ENCODE peak calls at places on chromosomes 13 and 19, in six cellular contexts. N, L, E, G, Y and J are unnamed samples.

GRCh38 chr13:92721610-92722009 is 505.0 kb upstream of the GPC6 start:
- DNase-seq in N (no peak), L (no peak), G (no peak), E (no peak), Y (no peak), J (no peak)

GRCh38 chr19:17021328-17021727 is 5.3 kb downstream of the CPAMD8 start:
- DNase-seq in G (no peak), Y (no peak), N (no peak), E (no peak), L (no peak), J (no peak)

GRCh38 chr13:33183431-33184130 is 102.0 kb downstream of the STARD13 start:
- DNase-seq in G (no peak), E (no peak), Y (peak), L (no peak), N (no peak), J (no peak)

GRCh38 chr19:45472557-45473365 is 5.0 kb downstream of the FOSB start:
- DNase-seq in Y (peak), E (no peak), L (no peak), G (no peak), N (no peak), J (peak)

GRCh38 chr13:29594710-29595379 is 643 bp downstream of the SLC7A1 start:
- DNase-seq in E (peak), G (peak), N (peak), Y (peak), L (peak), J (peak)

GRCh38 chr19:32200312-32201038 is 144.9 kb upstream of the ZNF507 start:
- DNase-seq in L (no peak), E (no peak), G (no peak), N (no peak), Y (no peak), J (no peak)

GRCh38 chr19:3440082-3440481 is 40.2 kb downstream of the SMIM24 start:
- DNase-seq in Y (no peak), L (peak), E (peak), G (no peak), N (peak), J (no peak)

GRCh38 chr19:8085606-8086464 is 33.3 kb downstream of the CCL25 start:
- DNase-seq in L (peak), G (no peak), E (peak), Y (no peak), N (no peak), J (peak)

GRCh38 chr19:12766051-12766521 is 9.3 kb downstream of the HOOK2 start:
- DNase-seq in N (peak), L (peak), E (peak), G (no peak), Y (peak), J (peak)

GRCh38 chr13:113001251-113002140 is 32.5 kb downstream of the MCF2L start:
- DNase-seq in G (no peak), L (no peak), N (peak), Y (no peak), E (peak), J (peak)
- TF ChIP-seq CTCF in G (no peak), L (no peak), N (no peak), Y (no peak), E (no peak), J (no peak)

GRCh38 chr13:48542138-48542537 is 9.3 kb upstream of the RCBTB2 start:
- DNase-seq in G (no peak), N (no peak), Y (no peak), E (no peak), L (no peak), J (no peak)
- TF ChIP-seq CTCF in G (no peak), N (no peak), Y (no peak), E (no peak), L (no peak), J (no peak)

GRCh38 chr13:31161583-31162150 is at the start of gene HSPH1:
- DNase-seq in L (peak), E (peak), G (peak), Y (peak), N (peak), J (peak)
- TF ChIP-seq CTCF in L (peak), E (peak), G (peak), Y (peak), N (peak), J (no peak)

GRCh38 chr19:39398297-39398864 is 7.2 kb downstream of the MED29 start:
- DNase-seq in G (no peak), Y (peak), N (no peak), L (peak), E (peak), J (no peak)
- TF ChIP-seq CTCF in G (no peak), Y (no peak), N (no peak), L (no peak), E (no peak), J (no peak)

GRCh38 chr19:50327461-50328256 is 1.5 kb downstream of the KCNC3 start:
- DNase-seq in L (no peak), G (no peak), E (no peak), N (no peak), Y (no peak), J (no peak)

GRCh38 chr19:50326101-50326664 is 3.0 kb downstream of the KCNC3 start:
- DNase-seq in L (no peak), E (no peak), N (no peak), G (no peak), Y (no peak), J (no peak)

GRCh38 chr19:50325310-50326100 is 3.7 kb downstream of the KCNC3 start:
- DNase-seq in G (no peak), Y (peak), L (peak), N (peak), E (peak), J (peak)

GRCh38 chr19:50328257-50329145 is 676 bp downstream of the KCNC3 start:
- DNase-seq in N (no peak), G (no peak), E (peak), L (peak), Y (peak), J (peak)

DNA sequence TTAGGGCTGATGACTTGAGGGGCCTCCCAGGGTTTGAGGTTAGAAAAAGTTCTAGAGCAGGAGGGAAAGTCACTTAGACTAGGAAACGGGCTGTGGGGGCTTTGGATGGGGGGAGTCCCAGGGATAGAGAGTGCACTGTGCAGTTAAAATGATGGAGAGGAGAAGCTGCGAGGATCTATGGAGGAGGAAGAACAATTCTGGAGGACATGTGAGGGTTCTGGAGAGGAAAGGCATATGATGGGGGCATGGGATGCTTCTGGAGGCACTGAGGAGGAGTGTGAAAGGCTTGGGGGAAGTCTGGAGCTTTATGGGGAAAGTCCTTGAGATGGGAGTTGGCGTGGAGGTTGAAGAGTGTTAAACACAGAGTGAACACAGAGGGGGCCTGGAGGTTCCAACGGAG is 2.2 kb downstream of the KCNC3 start:
- DNase-seq in N (no peak), L (no peak), G (no peak), Y (no peak), E (no peak), J (no peak)
- TF ChIP-seq CTCF in N (no peak), L (no peak), G (no peak), Y (no peak), E (no peak), J (no peak)

DNA sequence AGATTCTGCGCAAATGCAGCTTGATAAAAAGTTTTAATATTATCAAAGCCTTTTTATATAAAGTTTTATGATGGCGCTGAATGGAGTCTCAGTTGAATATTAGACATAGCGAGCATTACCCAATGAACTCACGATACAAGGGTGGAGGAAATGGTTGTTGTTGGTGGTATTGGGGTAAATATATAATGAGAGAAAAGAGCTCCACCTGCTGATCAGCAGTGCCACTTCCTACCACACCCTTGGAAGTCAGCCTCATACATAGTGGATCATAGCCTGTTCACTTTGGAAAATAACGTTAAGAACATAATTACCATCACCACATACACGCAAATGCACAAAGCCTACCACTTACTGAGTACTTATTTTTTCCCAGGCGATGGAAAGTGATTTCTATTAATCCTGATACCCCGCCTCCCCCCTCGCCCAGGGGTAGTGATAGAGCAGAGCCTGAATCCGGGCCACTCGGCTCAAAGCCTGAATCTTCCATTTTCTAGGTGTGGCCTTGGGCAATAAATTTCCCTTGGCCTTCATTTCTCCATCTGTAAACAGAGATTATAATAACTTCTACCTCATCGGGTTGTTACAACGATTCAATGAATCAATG is 358.3 kb downstream of the KLF5 start:
- DNase-seq in E (no peak), N (no peak), Y (peak), L (peak), G (no peak), J (no peak)
- TF ChIP-seq CTCF in E (no peak), N (peak), Y (no peak), L (peak), G (no peak), J (no peak)

GRCh38 chr13:31797154-31797775 is 57.9 kb downstream of the RXFP2 start:
- DNase-seq in G (no peak), E (no peak), N (no peak), Y (peak), L (peak), J (no peak)
- TF ChIP-seq CTCF in G (peak), E (peak), N (peak), Y (peak), L (peak), J (peak)

GRCh38 chr19:47794526-47794925 is 9.8 kb downstream of the TPRX1 start:
- DNase-seq in G (no peak), E (no peak), N (no peak), L (peak), Y (no peak), J (no peak)
- TF ChIP-seq CTCF in G (no peak), E (no peak), N (peak), L (peak), Y (no peak), J (no peak)

GRCh38 chr19:50349277-50350057 is 16.0 kb downstream of the NAPSA start:
- DNase-seq in Y (no peak), N (no peak), E (peak), L (no peak), G (no peak), J (no peak)
- TF ChIP-seq CTCF in Y (no peak), N (no peak), E (no peak), L (no peak), G (no peak), J (no peak)

GRCh38 chr13:21238267-21238666 is 61.8 kb downstream of the MRPL57 start:
- DNase-seq in Y (no peak), G (no peak), L (no peak), N (no peak), E (no peak), J (no peak)
- TF ChIP-seq CTCF in Y (no peak), G (no peak), L (no peak), N (no peak), E (no peak), J (no peak)